ENCODE peak calls at places on chromosomes 4 and X, in seven cellular contexts. S, B, F, H, X, M and D are unnamed samples.
A peak's percentile ranks its signal among the peaks of the same experiment; 100 is the strongest.

GRCh38 chrX:136714626-136715599 is 65.8 kb downstream of the ARHGEF6 start:
- DNase-seq in S (no peak), B (no peak), F (no peak), H (no peak), X (no peak), M (no peak), D (no peak)

GRCh38 chr4:2837110-2837903 is 6.3 kb upstream of the ADD1 start:
- DNase-seq in S (no peak), B (no peak), F (no peak), H (no peak), X (no peak), M (peak; percentile 44), D (no peak)

GRCh38 chrX:9816094-9816700 is 30.0 kb downstream of the SHROOM2 start:
- DNase-seq in S (no peak), B (no peak), F (no peak), H (no peak), X (peak; percentile 46), M (no peak), D (no peak)

GRCh38 chrX:9997041-9997440 is 29.9 kb downstream of the CLDN34 start:
- DNase-seq in S (no peak), B (no peak), F (no peak), H (no peak), X (no peak), M (peak; percentile 28), D (no peak)

GRCh38 chr4:153119626-153120025 is 84.6 kb upstream of the TRIM2 start:
- DNase-seq in S (no peak), B (no peak), F (no peak), H (no peak), X (no peak), M (no peak), D (no peak)

GRCh38 chrX:48974033-48974432 is 2.4 kb upstream of the KCND1 start:
- DNase-seq in S (no peak), B (no peak), F (no peak), H (no peak), X (no peak), M (no peak), D (no peak)

GRCh38 chr4:100555791-100556190 is 38.0 kb upstream of the EMCN start:
- DNase-seq in S (no peak), B (no peak), F (no peak), H (peak; percentile 80), X (peak; percentile 3), M (no peak), D (no peak)

GRCh38 chrX:39969099-39969825 is 128.5 kb downstream of the BCOR start:
- DNase-seq in S (no peak), B (no peak), F (no peak), H (peak; percentile 33), X (no peak), M (peak; percentile 51), D (peak; percentile 56)

GRCh38 chr4:77921701-77922100 is 59.1 kb downstream of the MRPL1 start:
- DNase-seq in S (no peak), B (no peak), F (peak; percentile 82), H (peak; percentile 97), X (peak; percentile 95), M (no peak), D (peak; percentile 28)

GRCh38 chr4:128974203-128974602 is 119.1 kb downstream of the SCLT1 start:
- DNase-seq in S (no peak), B (no peak), F (no peak), H (peak; percentile 9), X (peak; percentile 55), M (no peak), D (no peak)

GRCh38 chr4:85777908-85778808 is 303.2 kb downstream of the ARHGAP24 start:
- DNase-seq in S (no peak), B (no peak), F (no peak), H (peak; percentile 73), X (no peak), M (no peak), D (no peak)

GRCh38 chr4:77145806-77146425 is 11.1 kb upstream of the CCNG2 start:
- DNase-seq in S (no peak), B (no peak), F (peak; percentile 17), H (peak; percentile 26), X (no peak), M (no peak), D (no peak)

GRCh38 chrX:14497184-14497666 is 32.1 kb upstream of the GLRA2 start:
- DNase-seq in S (no peak), B (no peak), F (no peak), H (no peak), X (no peak), M (no peak), D (no peak)

GRCh38 chr4:47415719-47416118 is 47.8 kb downstream of the COMMD8 start:
- DNase-seq in S (no peak), B (no peak), F (no peak), H (no peak), X (no peak), M (no peak), D (no peak)

GRCh38 chr4:110533940-110534339 is 58.0 kb downstream of the ENPEP start:
- DNase-seq in S (no peak), B (no peak), F (peak; percentile 89), H (peak; percentile 94), X (peak; percentile 99), M (no peak), D (peak; percentile 62)

GRCh38 chr4:147578057-147578476 is 39.1 kb upstream of the TMEM184C start:
- DNase-seq in S (no peak), B (no peak), F (peak; percentile 98), H (peak; percentile 98), X (peak; percentile 96), M (no peak), D (no peak)

GRCh38 chr4:56129431-56129861 is 180.7 kb downstream of the CEP135 start:
- DNase-seq in S (no peak), B (no peak), F (peak; percentile 24), H (no peak), X (peak; percentile 49), M (peak; percentile 80), D (no peak)

GRCh38 chrX:107561468-107562215 is 66.7 kb upstream of the PRPS1 start:
- DNase-seq in S (no peak), B (no peak), F (no peak), H (no peak), X (peak; percentile 39), M (no peak), D (no peak)

GRCh38 chr4:177483271-177483670 is 41.0 kb upstream of the AGA start:
- DNase-seq in S (no peak), B (no peak), F (no peak), H (peak; percentile 11), X (peak; percentile 18), M (no peak), D (no peak)

GRCh38 chrX:121479406-121479805 is 432.0 kb downstream of the GLUD2 start:
- DNase-seq in S (no peak), B (no peak), F (no peak), H (no peak), X (no peak), M (no peak), D (peak; percentile 15)

GRCh38 chrX:72061091-72061490 is 70.6 kb downstream of the RTL5 start:
- DNase-seq in S (no peak), B (no peak), F (no peak), H (peak; percentile 50), X (peak; percentile 36), M (no peak), D (no peak)
- H3K4me1 ChIP-seq in S (peaks cover 1% of the 10 kb centered on the region), B (no peaks in the 10 kb centered on the region), F (no peaks in the 10 kb centered on the region), H (peaks cover 13% of the 10 kb centered on the region), X (no peaks in the 10 kb centered on the region), M (no peaks in the 10 kb centered on the region), D (no peaks in the 10 kb centered on the region)

DNA sequence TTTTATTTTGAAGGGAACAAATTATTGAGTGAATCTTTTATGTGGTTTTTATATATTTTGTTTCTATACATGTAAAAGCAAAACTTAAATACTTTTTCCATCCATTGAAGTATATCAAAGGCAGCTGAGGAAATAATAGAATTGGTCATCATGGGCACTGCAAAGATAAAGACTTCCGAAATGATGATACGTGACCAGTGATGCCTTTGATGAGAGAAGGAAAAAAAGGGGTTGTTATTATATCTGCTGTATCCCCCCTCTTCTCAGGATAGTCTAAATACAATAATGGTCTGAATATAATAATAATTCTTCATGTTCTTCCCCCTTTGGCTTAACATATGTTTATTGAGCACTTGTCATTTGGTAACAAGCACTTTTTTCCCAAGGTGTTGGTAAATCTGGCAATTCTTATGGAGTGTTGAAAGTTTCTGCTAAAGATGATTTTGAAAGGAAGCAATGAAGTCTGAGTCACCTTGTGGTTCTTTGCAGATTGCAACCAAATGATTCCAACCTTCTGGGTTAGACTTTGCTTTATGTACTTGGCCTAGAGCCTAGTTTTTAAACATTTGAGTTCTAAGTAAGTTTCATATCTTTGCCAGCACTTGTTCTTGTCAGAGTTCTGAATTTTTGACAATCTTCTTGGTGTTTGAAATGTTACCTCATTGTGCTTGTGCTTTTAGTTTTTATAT is 60.8 kb downstream of the USP9X start:
- DNase-seq in S (no peak), B (no peak), F (peak; percentile 86), H (peak; percentile 69), X (peak; percentile 92), M (no peak), D (peak; percentile 17)
- H3K36me3 ChIP-seq in S (peaks cover 2% of the 10 kb centered on the region), B (peaks cover 28% of the 10 kb centered on the region), F (peaks cover 11% of the 10 kb centered on the region), H (no peaks in the 10 kb centered on the region), X (peaks cover 2% of the 10 kb centered on the region), M (no peaks in the 10 kb centered on the region), D (peaks cover 37% of the 10 kb centered on the region)

DNA sequence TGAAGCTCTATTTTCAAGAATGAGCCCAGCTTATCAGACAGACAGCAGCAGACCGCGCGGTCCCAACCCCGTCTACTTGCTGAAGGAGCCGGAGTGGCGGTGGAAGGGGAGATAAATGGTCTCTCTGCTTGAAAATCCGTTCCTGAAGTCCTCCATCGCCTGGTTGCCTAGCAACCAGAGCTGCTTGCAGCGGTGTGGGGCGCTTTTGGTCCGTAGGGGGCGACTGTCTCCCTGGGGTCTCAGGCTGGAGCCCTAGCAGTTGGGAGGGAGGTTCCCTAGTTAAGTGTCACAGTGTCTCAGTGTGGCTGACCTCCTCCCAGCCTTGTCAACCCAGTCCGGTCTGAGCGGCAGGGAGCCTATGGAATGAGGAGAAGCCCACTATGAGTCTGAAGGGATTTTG is 8.3 kb upstream of the DLG3 start:
- DNase-seq in S (no peak), B (no peak), F (no peak), H (no peak), X (peak; percentile 9), M (no peak), D (peak; percentile 25)
- TF ChIP-seq CTCF in S (no peak), B (no peak), F (no peak), H (peak; percentile 2), X (peak; percentile 9), M (no peak), D (no peak)

DNA sequence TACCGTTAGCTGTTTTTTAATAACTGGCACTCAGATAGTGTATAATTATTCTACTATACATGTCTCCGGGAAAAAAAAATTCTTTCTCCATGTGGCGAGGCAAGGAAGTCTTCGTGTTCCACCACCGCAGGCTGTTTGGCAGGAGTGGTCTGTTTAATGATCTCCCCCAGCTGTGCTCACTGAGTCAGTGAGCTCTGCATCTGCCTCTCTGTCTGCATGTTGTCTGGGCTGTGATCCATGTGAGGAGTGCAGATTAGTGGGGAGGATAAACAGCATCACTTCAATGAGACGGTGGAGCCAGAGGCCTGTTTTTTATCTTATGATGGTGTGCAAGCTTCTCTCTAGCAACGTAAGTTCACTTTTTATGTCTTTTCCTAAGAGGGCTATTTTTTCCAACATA is 69.8 kb downstream of the RPS3A start:
- DNase-seq in S (peak; percentile 55), B (no peak), F (no peak), H (no peak), X (peak; percentile 98), M (peak; percentile 67), D (peak; percentile 65)
- H3K4me1 ChIP-seq in S (peaks cover 2% of the 10 kb centered on the region), B (no peaks in the 10 kb centered on the region), F (no peaks in the 10 kb centered on the region), H (peaks cover 3% of the 10 kb centered on the region), X (peaks cover 13% of the 10 kb centered on the region), M (no peaks in the 10 kb centered on the region), D (peaks cover 6% of the 10 kb centered on the region)